ENCODE peak calls at places on chromosomes 2 and 18, in nine cellular contexts. K, H, A, Y, Q, Z, J, D and V are unnamed samples.

GRCh38 chr2:75476778-75477177 is 84.0 kb downstream of the EVA1A start:
- DNase-seq in Z (no peak), H (no peak), Y (no peak), J (no peak), K (no peak), D (no peak), A (no peak), Q (no peak), V (no peak)

GRCh38 chr2:200138386-200139184 is 167.9 kb upstream of the SPATS2L start:
- DNase-seq in Z (no peak), K (no peak), A (no peak), Y (no peak), H (no peak), D (no peak), J (no peak), Q (no peak), V (no peak)

GRCh38 chr2:105081006-105081701 is 43.3 kb downstream of the MRPS9 start:
- DNase-seq in Z (no peak), A (no peak), Y (peak), H (no peak), J (no peak), K (no peak), D (peak), Q (no peak), V (no peak)

GRCh38 chr2:54608224-54608623 is 115.2 kb upstream of the EML6 start:
- DNase-seq in J (no peak), A (no peak), H (no peak), Q (no peak), K (no peak), Y (no peak), Z (no peak), D (no peak), V (no peak)

GRCh38 chr18:36702398-36703010 is 126.3 kb downstream of the TPGS2 start:
- DNase-seq in J (no peak), D (no peak), Y (no peak), H (no peak), Z (no peak), K (peak), A (no peak), Q (no peak), V (no peak)

GRCh38 chr2:196380098-196380497 is 208.7 kb upstream of the STK17B start:
- DNase-seq in K (no peak), J (no peak), Q (no peak), D (no peak), A (no peak), Z (no peak), H (no peak), Y (no peak), V (no peak)

GRCh38 chr2:84969511-84970265 is 1.3 kb upstream of the KCMF1 start:
- DNase-seq in Q (peak), J (no peak), A (no peak), Z (peak), D (peak), H (no peak), Y (peak), K (no peak), V (peak)

GRCh38 chr2:202405798-202406197 is 29.7 kb downstream of the BMPR2 start:
- DNase-seq in Q (no peak), J (no peak), H (no peak), K (no peak), Y (no peak), D (no peak), A (no peak), Z (no peak), V (no peak)

GRCh38 chr2:46365913-46366674 is 68.9 kb downstream of the EPAS1 start:
- DNase-seq in Z (peak), A (no peak), J (peak), K (no peak), Q (no peak), H (no peak), Y (no peak), D (no peak), V (peak)

GRCh38 chr2:86441392-86441788 is 219 bp downstream of the KDM3A start:
- DNase-seq in D (no peak), J (no peak), H (no peak), Q (no peak), K (peak), A (no peak), Z (no peak), Y (no peak), V (no peak)
- TF ChIP-seq POLR2A in D (peak), J (peak), H (no peak), Q (no peak), K (peak), A (peak), Z (peak), Y (no peak), V (no peak)

GRCh38 chr2:172329404-172330059 is 97.9 kb upstream of the ITGA6 start:
- DNase-seq in Y (peak), A (no peak), Q (peak), D (peak), Z (no peak), H (no peak), K (no peak), J (no peak), V (no peak)
- TF ChIP-seq POLR2A in Y (no peak), A (no peak), Q (no peak), D (no peak), Z (no peak), H (no peak), K (no peak), J (no peak), V (no peak)

DNA sequence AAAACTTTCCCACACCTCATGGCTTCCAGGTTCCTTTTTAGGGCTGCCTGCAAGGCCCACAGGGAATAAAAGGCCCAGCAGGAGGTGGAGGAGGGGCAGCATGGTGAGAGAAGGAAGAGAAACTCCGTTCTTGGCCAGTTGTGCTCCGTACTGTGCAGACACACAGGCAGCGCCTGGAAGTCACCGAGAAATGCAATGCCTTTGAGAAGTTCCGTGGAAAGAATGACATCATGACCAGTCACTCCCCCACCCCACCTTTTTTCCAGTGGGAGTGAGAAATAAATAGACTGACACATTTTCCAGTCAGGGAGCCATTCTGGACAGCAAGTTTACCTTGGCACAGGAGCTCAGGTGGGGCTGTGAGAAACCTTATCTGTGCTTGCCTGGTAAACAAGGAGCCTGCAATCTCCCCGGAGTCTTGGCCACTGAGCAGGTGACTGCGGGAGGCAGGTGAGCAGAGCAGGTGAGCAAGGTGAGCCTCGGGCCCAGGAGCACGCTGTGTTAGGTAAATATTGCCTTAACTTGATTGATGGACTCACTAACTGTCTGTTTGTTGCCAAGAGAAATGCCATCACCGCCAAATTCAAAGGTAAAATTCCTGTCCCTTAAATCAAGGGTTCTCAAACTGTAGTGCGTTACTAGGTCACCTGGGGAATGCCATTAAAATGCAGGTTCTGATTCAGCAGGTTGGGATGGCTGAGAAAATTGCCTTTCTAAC is 13.5 kb upstream of the LBH start:
- DNase-seq in K (no peak), D (no peak), Z (no peak), Y (peak), A (no peak), Q (peak), H (peak), J (no peak), V (no peak)
- TF ChIP-seq POLR2A in K (no peak), D (no peak), Z (no peak), Y (no peak), A (no peak), Q (peak), H (no peak), J (no peak), V (no peak)

GRCh38 chr2:16025211-16025875 is 85.0 kb downstream of the MYCN start:
- DNase-seq in H (no peak), A (no peak), Q (no peak), D (no peak), K (no peak), Y (no peak), J (no peak), Z (no peak), V (no peak)
- TF ChIP-seq POLR2A in H (no peak), A (no peak), Q (no peak), D (no peak), K (no peak), Y (no peak), J (no peak), Z (no peak), V (no peak)

GRCh38 chr18:31497711-31498449 is at the start of gene DSG2:
- DNase-seq in Z (peak), D (no peak), Y (peak), Q (peak), A (peak), H (no peak), K (no peak), J (peak), V (peak)
- TF ChIP-seq POLR2A in Z (peak), D (no peak), Y (peak), Q (peak), A (peak), H (peak), K (no peak), J (peak), V (no peak)

DNA sequence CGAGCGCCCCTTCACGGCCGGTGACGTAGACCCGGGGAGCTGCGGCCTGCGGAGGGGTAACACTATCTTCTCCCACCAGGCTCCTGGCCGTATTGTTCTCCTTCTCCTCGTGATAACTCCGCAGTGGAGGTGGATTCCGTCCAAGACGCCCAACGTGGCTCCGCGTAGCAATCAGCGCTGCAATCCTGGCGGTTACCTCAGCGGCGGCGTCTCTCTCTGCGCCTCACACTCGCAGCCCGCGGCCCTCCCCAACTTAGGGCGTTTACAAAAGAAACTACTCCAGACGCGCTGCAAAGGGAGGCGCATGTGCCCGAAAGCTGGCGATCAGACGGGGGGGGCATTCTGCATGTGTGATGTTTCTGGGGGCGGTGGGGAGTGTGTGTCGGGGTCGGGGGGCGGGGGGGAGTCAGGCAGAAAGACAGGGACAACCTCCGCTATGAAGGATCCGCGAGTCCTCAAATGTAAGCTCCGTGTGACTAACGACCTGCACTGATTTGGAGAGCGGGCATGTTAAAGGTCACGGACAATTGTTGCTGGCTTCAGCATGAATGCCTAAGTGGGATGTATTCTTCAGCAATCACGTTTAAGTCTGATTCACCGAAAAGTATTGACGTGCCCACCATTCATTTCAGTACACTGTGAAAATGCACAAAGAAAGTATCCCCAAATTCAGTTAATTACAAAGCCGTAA is 1.3 kb upstream of the ZNF516 start:
- DNase-seq in H (no peak), Y (peak), K (peak), A (no peak), Z (peak), Q (peak), D (no peak), J (peak), V (peak)
- TF ChIP-seq POLR2A in H (no peak), Y (no peak), K (no peak), A (no peak), Z (no peak), Q (no peak), D (no peak), J (no peak), V (no peak)

GRCh38 chr2:218710687-218711549 is at the start of gene TTLL4:
- DNase-seq in D (peak), J (peak), H (peak), Z (peak), K (peak), Y (peak), Q (peak), A (peak), V (peak)
- TF ChIP-seq POLR2A in D (peak), J (peak), H (peak), Z (peak), K (peak), Y (peak), Q (peak), A (peak), V (peak)

GRCh38 chr18:3593904-3594759 is 144.2 kb downstream of the TGIF1 start:
- DNase-seq in Z (peak), H (peak), D (peak), A (peak), J (peak), Y (peak), Q (peak), K (peak), V (peak)

GRCh38 chr18:3594760-3595241 is 144.8 kb downstream of the TGIF1 start:
- DNase-seq in Q (no peak), J (peak), K (no peak), Z (peak), Y (peak), D (no peak), H (no peak), A (no peak), V (peak)

GRCh38 chr18:3595282-3596273 is 145.6 kb downstream of the TGIF1 start:
- DNase-seq in A (no peak), Z (peak), K (peak), J (peak), H (no peak), Y (peak), Q (peak), D (peak), V (peak)

GRCh38 chr18:3597159-3597977 is 147.4 kb downstream of the TGIF1 start:
- DNase-seq in H (no peak), Y (no peak), K (no peak), J (no peak), D (no peak), A (no peak), Q (no peak), Z (no peak), V (peak)

DNA sequence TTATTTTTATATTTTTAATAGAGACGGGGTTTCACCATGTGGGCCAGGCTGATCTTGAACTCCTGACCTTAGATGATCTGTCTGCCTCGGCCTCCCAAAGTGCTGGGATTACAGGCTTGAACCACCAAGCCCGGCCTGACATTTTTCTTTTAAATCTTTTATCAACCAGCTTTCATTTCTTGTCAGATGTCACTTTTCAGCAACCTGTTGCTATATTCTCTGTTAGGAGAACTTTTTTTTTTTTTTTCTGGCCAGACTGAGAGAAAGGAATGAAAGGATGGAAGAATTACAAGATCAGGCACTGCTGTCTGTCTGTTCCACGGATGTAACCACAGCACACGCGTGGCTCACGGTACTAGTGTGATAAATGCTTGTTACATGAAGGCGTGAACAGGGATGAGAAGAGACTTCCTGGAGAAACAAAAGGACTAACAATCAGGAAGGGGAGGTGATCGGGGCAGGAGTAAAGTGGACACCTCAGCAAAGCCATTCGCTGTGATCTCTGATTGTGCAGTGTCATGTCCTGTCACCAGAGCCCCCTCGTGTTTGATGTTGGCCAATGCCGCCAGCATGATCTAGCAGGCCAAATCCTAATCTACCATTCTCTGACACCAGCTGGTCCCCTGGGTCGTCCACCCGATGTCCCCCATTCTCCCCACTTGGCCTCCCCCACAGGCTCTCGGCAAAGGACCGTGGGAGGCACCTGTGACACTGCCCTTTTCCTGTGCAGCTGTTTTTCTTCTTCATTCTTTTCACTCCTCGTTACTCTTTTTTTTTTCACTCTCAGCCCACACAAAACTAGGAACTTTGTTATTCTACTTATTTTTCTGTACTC is 146.6 kb downstream of the TGIF1 start:
- DNase-seq in D (peak), Y (peak), Z (peak), K (peak), A (no peak), J (peak), H (no peak), Q (peak), V (peak)
- TF ChIP-seq POLR2A in D (peak), Y (no peak), Z (no peak), K (no peak), A (no peak), J (no peak), H (no peak), Q (no peak), V (peak)

GRCh38 chr2:69643602-69644505 is at the start of gene AAK1:
- DNase-seq in Q (peak), Y (peak), A (peak), Z (peak), H (peak), D (peak), J (peak), K (peak), V (peak)
- TF ChIP-seq POLR2A in Q (peak), Y (peak), A (peak), Z (peak), H (peak), D (peak), J (peak), K (peak), V (peak)